ENCODE peak calls at places on chromosomes 1 and 21, in nine cellular contexts. L is sigmoid colon; C is MCF 10A; H is CD4-positive, alpha-beta T cell; P is choroid plexus epithelial cell; Q is breast epithelium; Z is GM13977; U is neural crest cell; D is CD8-positive, alpha-beta T cell. I is an unnamed sample.

GRCh38 chr21:31409849-31410762 is 66.0 kb upstream of the TIAM1 start:
- DNase-seq in L (no peak), C (no peak), H (no peak), P (no peak), Q (no peak), Z (no peak), U (no peak), D (no peak), I (no peak)

GRCh38 chr21:37032293-37032692 is 25.8 kb downstream of the RIPPLY3 start:
- DNase-seq in L (no peak), C (no peak), H (no peak), P (no peak), Q (no peak), Z (no peak), U (no peak), D (no peak), I (no peak)

GRCh38 chr1:89143484-89143883 is 17.6 kb upstream of the GBP2 start:
- DNase-seq in L (no peak), C (no peak), H (no peak), P (no peak), Q (no peak), Z (no peak), U (no peak), D (no peak), I (no peak)

GRCh38 chr1:46690931-46691411 is 19.3 kb downstream of the TEX38 start:
- DNase-seq in L (no peak), C (no peak), H (no peak), P (no peak), Q (no peak), Z (no peak), U (no peak), D (no peak), I (no peak)

GRCh38 chr21:24861471-24861870 is 745.8 kb downstream of the MRPL39 start:
- DNase-seq in L (no peak), C (no peak), H (no peak), P (no peak), Q (no peak), Z (no peak), U (no peak), D (no peak), I (no peak)

GRCh38 chr1:185804206-185804605 is 70.0 kb downstream of the HMCN1 start:
- DNase-seq in L (no peak), C (no peak), H (no peak), P (no peak), Q (no peak), Z (no peak), U (no peak), D (no peak), I (no peak)

GRCh38 chr1:3403388-3404179 is 50.9 kb upstream of the ARHGEF16 start:
- DNase-seq in L (no peak), C (no peak), H (no peak), P (no peak), Q (no peak), Z (no peak), U (no peak), D (no peak), I (no peak)

GRCh38 chr1:39398278-39399010 is 93.0 kb upstream of the BMP8A start:
- DNase-seq in L (peak), C (peak), H (no peak), P (peak), Q (peak), Z (no peak), U (no peak), D (no peak), I (peak)

GRCh38 chr1:44327679-44328491 is 27.2 kb downstream of the ERI3 start:
- DNase-seq in L (peak), C (peak), H (no peak), P (peak), Q (peak), Z (no peak), U (no peak), D (no peak), I (peak)

GRCh38 chr1:15681346-15682290 is 2.5 kb upstream of the PLEKHM2 start:
- DNase-seq in L (no peak), C (no peak), H (no peak), P (no peak), Q (no peak), Z (no peak), U (no peak), D (no peak), I (no peak)

GRCh38 chr21:45423201-45423955 is 18.4 kb downstream of the COL18A1 start:
- DNase-seq in L (no peak), C (no peak), H (no peak), P (no peak), Q (no peak), Z (no peak), U (no peak), D (no peak), I (no peak)

GRCh38 chr1:175735144-175735543 is 8.3 kb downstream of the TNR start:
- DNase-seq in L (no peak), C (no peak), H (no peak), P (no peak), Q (no peak), Z (no peak), U (no peak), D (no peak), I (no peak)

GRCh38 chr1:206706298-206706791 is 21.6 kb downstream of the MAPKAPK2 start:
- DNase-seq in L (peak), C (no peak), H (no peak), P (peak), Q (no peak), Z (no peak), U (peak), D (no peak), I (peak)

GRCh38 chr21:35096959-35097358 is 47.9 kb upstream of the RUNX1 start:
- DNase-seq in L (no peak), C (no peak), H (no peak), P (no peak), Q (no peak), Z (no peak), U (no peak), D (no peak), I (no peak)

GRCh38 chr21:15057290-15057689 is 7.5 kb downstream of the NRIP1 start:
- DNase-seq in L (no peak), C (no peak), H (no peak), P (no peak), Q (no peak), Z (no peak), U (no peak), D (no peak), I (no peak)

GRCh38 chr21:16535100-16535418 is 805.3 kb downstream of the USP25 start:
- DNase-seq in L (peak), C (peak), H (no peak), P (peak), Q (peak), Z (no peak), U (no peak), D (no peak), I (peak)

GRCh38 chr1:2803931-2804627 is 2.6 kb upstream of the TTC34 start:
- DNase-seq in L (peak), C (no peak), H (no peak), P (no peak), Q (no peak), Z (no peak), U (no peak), D (no peak), I (no peak)

GRCh38 chr21:15063821-15064575 is 802 bp downstream of the NRIP1 start:
- DNase-seq in L (peak), C (peak), H (peak), P (peak), Q (peak), Z (no peak), U (peak), D (no peak), I (no peak)

GRCh38 chr21:36115138-36115710 is 19.7 kb upstream of the CBR3 start:
- DNase-seq in L (no peak), C (no peak), H (no peak), P (no peak), Q (no peak), Z (no peak), U (no peak), D (no peak), I (no peak)

GRCh38 chr1:167297222-167298214 is 76.8 kb downstream of the POU2F1 start:
- DNase-seq in L (no peak), C (peak), H (no peak), P (peak), Q (no peak), Z (no peak), U (no peak), D (no peak), I (no peak)

GRCh38 chr1:218425647-218426342 is 80.7 kb downstream of the TGFB2 start:
- DNase-seq in L (no peak), C (peak), H (no peak), P (peak), Q (no peak), Z (no peak), U (no peak), D (no peak), I (no peak)

GRCh38 chr1:10528066-10529014 is 53.6 kb downstream of the PEX14 start:
- DNase-seq in L (peak), C (peak), H (no peak), P (peak), Q (peak), Z (no peak), U (no peak), D (no peak), I (no peak)

GRCh38 chr1:202689493-202690342 is 20.5 kb downstream of the SYT2 start:
- DNase-seq in L (no peak), C (peak), H (no peak), P (no peak), Q (no peak), Z (no peak), U (no peak), D (no peak), I (no peak)

GRCh38 chr1:30415171-30415940 is 308.0 kb downstream of the MATN1 start:
- DNase-seq in L (peak), C (no peak), H (no peak), P (no peak), Q (no peak), Z (peak), U (peak), D (no peak), I (no peak)

GRCh38 chr1:110524311-110525249 is 5.6 kb upstream of the KCNA10 start:
- DNase-seq in L (no peak), C (peak), H (peak), P (peak), Q (no peak), Z (peak), U (peak), D (peak), I (no peak)

DNA sequence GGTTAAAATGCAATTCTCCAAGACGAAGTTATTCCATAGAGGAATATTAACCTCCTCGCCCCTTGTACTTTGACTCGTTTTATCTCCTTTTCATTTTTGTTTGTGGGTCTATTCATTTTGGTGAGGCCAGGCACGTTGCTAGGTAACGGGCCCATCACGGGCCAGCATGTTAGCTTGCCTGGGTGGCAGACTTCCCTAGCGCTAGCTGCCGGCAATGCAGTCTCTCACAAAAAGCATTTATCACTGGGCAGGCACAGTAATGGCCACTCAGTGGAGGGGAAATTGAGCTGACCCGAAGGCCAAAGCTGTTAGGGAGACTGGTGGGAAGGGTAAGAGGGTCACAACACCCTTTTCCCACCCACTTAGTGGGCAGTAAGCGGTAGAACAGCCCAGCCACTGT is 234.4 kb upstream of the FOXD3 start:
- DNase-seq in L (no peak), C (no peak), H (no peak), P (peak), Q (no peak), Z (no peak), U (peak), D (no peak), I (no peak)
- TF ChIP-seq CTCF in L (no peak), C (no peak), H (no peak), P (peak), Q (no peak), Z (no peak), U (peak), D (no peak), I (no peak)

DNA sequence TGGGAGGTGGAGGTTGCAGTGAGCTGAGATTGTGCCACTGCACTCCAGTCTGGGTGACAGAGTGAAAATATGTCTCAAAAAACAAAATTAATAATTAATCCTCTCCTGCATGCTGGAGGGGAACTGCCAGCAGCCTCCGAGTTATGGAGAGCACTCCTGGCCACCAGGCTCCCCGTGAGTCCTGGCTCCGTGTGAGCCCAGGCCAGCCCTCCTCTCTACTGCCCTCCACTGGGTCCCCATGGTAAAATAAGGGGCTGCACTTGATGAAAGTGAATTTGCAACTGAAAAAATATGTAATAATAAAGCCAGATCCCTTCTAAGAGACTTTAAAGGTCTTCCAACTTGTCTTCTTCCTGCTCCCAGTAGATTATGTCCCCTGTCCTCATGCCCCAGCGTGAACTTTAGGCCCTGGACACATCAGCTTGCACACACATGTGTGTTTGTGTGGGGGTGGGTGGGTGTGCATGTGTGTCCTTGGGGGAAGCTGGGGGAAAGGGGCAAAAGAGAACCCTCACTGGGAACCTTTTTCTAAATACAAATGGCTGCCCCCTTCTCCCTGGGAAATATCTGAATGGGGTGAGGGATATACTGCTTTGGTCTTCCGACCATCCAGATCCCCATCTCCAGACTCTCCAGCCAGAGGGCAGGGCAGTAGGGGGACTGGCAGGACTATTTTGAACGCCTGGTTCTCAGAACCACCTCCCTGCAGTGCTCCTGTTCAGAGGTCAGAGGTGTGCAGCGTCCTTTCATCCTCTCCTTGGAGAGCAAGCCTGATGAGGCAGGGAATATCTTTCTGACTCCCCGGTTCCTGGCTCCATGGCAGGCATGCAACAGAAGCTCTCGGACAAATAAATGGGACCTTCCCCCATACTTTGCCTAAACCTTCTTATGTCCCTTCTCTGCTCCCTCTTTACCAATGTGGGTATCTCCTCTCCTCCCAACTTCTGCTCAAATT is 26.2 kb downstream of the NEK2 start:
- DNase-seq in L (no peak), C (no peak), H (no peak), P (peak), Q (no peak), Z (peak), U (no peak), D (no peak), I (no peak)
- TF ChIP-seq CTCF in L (no peak), C (peak), H (no peak), P (peak), Q (no peak), Z (peak), U (no peak), D (peak), I (no peak)

DNA sequence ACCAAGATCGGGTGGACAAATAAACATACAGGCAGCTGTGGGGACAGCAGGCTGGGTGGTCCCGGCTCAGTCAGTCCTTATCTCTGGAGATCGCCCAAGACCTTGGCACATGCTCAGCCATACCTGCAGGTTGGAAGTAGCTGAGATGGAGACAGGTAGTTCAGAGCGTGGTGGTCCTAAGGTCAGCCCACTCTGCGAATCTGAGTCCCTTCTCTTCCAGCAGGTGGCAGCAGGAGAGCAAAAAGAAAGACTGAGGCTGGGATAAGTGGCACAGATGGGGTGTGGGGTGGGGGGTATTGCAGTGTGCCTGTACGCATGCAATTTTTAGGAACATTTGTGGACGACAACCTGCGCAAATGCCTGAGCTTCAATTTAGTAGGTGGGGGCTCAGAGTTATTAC is 104.9 kb downstream of the TENT5C start:
- DNase-seq in L (no peak), C (peak), H (no peak), P (no peak), Q (no peak), Z (no peak), U (no peak), D (no peak), I (no peak)
- TF ChIP-seq CTCF in L (no peak), C (no peak), H (no peak), P (peak), Q (no peak), Z (peak), U (peak), D (no peak), I (no peak)

GRCh38 chr1:31938184-31938975 is at the start of gene PTP4A2:
- DNase-seq in L (peak), C (peak), H (peak), P (peak), Q (peak), Z (peak), U (peak), D (peak), I (peak)
- TF ChIP-seq CTCF in L (no peak), C (peak), H (peak), P (peak), Q (peak), Z (peak), U (peak), D (peak), I (peak)

DNA sequence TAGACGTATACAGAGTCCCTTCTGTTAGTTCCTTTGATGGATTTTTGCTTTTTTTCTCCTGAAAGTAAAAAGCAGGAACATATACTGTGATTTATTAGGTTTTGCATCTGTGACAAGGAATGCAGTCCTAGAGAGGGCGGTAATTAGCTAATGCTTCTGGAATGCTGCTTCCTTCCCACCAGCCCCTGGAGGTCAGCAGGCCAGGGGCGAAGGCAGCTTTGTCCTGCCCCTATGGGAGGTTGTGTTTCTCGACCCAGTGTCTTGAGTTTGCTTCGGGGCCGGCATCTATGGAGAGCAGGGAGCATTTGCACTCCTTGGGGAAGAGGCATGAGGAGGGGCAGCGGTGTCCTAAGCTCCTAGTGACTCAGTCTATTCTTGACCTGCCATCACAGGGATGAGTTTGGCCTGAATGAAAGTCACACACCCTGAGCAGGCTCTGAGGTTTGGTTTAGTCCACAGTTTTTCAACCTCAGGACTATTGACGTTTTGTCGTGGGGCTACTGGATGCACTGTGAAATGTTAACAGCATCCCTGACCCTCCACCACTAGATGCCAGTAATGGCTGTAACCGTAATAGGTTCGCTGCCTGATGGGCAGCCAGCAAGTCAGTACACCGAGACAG is 85.0 kb upstream of the KCNJ15 start:
- DNase-seq in L (no peak), C (peak), H (no peak), P (peak), Q (no peak), Z (no peak), U (peak), D (no peak), I (no peak)
- TF ChIP-seq CTCF in L (no peak), C (peak), H (no peak), P (peak), Q (no peak), Z (peak), U (peak), D (no peak), I (no peak)

GRCh38 chr1:160127381-160127780 is 11.8 kb downstream of the ATP1A2 start:
- DNase-seq in L (no peak), C (no peak), H (no peak), P (no peak), Q (no peak), Z (no peak), U (no peak), D (no peak), I (no peak)

GRCh38 chr1:160125761-160126160 is 10.2 kb downstream of the ATP1A2 start:
- DNase-seq in L (peak), C (peak), H (no peak), P (peak), Q (no peak), Z (no peak), U (no peak), D (no peak), I (no peak)

GRCh38 chr1:160123726-160124125 is 8.2 kb downstream of the ATP1A2 start:
- DNase-seq in L (no peak), C (no peak), H (no peak), P (no peak), Q (no peak), Z (no peak), U (no peak), D (no peak), I (no peak)

GRCh38 chr1:160122978-160123495 is 7.5 kb downstream of the ATP1A2 start:
- DNase-seq in L (no peak), C (no peak), H (no peak), P (no peak), Q (no peak), Z (no peak), U (no peak), D (no peak), I (no peak)

GRCh38 chr1:160124709-160125478 is 9.3 kb downstream of the ATP1A2 start:
- DNase-seq in L (no peak), C (peak), H (no peak), P (peak), Q (peak), Z (no peak), U (no peak), D (no peak), I (no peak)
- TF ChIP-seq CTCF in L (no peak), C (peak), H (no peak), P (peak), Q (no peak), Z (no peak), U (no peak), D (no peak), I (no peak)

GRCh38 chr1:28792644-28793121 is 19.3 kb upstream of the OPRD1 start:
- DNase-seq in L (no peak), C (no peak), H (no peak), P (no peak), Q (no peak), Z (no peak), U (no peak), D (no peak), I (no peak)
- TF ChIP-seq CTCF in L (no peak), C (no peak), H (no peak), P (peak), Q (no peak), Z (no peak), U (peak), D (no peak), I (no peak)